ENCODE peak calls at places on chromosomes 11 and 22, in four cellular contexts. Y is fibroblast of lung, W is SK-N-SH, A is nephron progenitor cell. M is an unnamed sample.

GRCh38 chr11:75925785-75926164 is 110.8 kb downstream of the UVRAG start:
- DNase-seq in Y (no peak), W (no peak), A (no peak), M (no peak)

GRCh38 chr11:19244084-19244483 is 3.3 kb upstream of the E2F8 start:
- DNase-seq in Y (peak; percentile 34), W (no peak), A (no peak), M (no peak)

GRCh38 chr11:65855927-65856363 is 2.0 kb downstream of the CFL1 start:
- DNase-seq in Y (no peak), W (no peak), A (no peak), M (no peak)

GRCh38 chr22:46178755-46179505 is 28.6 kb downstream of the PPARA start:
- DNase-seq in Y (no peak), W (no peak), A (no peak), M (no peak)

GRCh38 chr22:22098457-22099193 is 116.0 kb upstream of the TOP3B start:
- DNase-seq in Y (no peak), W (no peak), A (no peak), M (no peak)

GRCh38 chr22:47407626-47408025 is 645.2 kb downstream of the TBC1D22A start:
- DNase-seq in Y (no peak), W (no peak), A (no peak), M (no peak)

GRCh38 chr11:1879941-1880720 is 11.6 kb downstream of the PRR33 start:
- DNase-seq in Y (peak; percentile 28), W (peak; percentile 25), A (no peak), M (no peak)

GRCh38 chr11:27563201-27563600 is 56.6 kb upstream of the LIN7C start:
- DNase-seq in Y (peak; percentile 1), W (no peak), A (no peak), M (no peak)

GRCh38 chr22:30354644-30355043 is 2.0 kb downstream of the SF3A1 start:
- DNase-seq in Y (no peak), W (no peak), A (no peak), M (no peak)

GRCh38 chr11:126318642-126319373 is 14.9 kb downstream of the DCPS start:
- DNase-seq in Y (peak; percentile 96), W (peak; percentile 46), A (no peak), M (no peak)

GRCh38 chr22:20218981-20219380 is 49.1 kb downstream of the RTN4R start:
- DNase-seq in Y (no peak), W (no peak), A (no peak), M (no peak)

GRCh38 chr22:23315341-23315917 is 135.1 kb downstream of the BCR start:
- DNase-seq in Y (peak; percentile 76), W (peak; percentile 79), A (peak; percentile 82), M (no peak)

GRCh38 chr11:103596323-103596722 is 440.1 kb upstream of the DDI1 start:
- DNase-seq in Y (no peak), W (no peak), A (no peak), M (no peak)

GRCh38 chr22:50261615-50262459 is at the start of gene MAPK12:
- DNase-seq in Y (no peak), W (peak; percentile 88), A (peak; percentile 81), M (no peak)

GRCh38 chr11:134882671-134883318 is 470.8 kb upstream of the B3GAT1 start:
- DNase-seq in Y (no peak), W (no peak), A (no peak), M (no peak)

GRCh38 chr11:32888805-32889204 is 3.8 kb upstream of the QSER1 start:
- DNase-seq in Y (peak; percentile 62), W (no peak), A (no peak), M (no peak)

GRCh38 chr22:17430298-17430900 is 61.1 kb downstream of the CECR2 start:
- DNase-seq in Y (peak; percentile 96), W (no peak), A (no peak), M (no peak)

GRCh38 chr11:70521475-70522260 is 123.3 kb downstream of the CTTN start:
- DNase-seq in Y (no peak), W (peak; percentile 52), A (no peak), M (no peak)

GRCh38 chr11:102345923-102346322 is 1.1 kb upstream of the BIRC2 start:
- DNase-seq in Y (peak; percentile 37), W (no peak), A (no peak), M (no peak)

GRCh38 chr11:115927823-115928329 is 423.7 kb upstream of the CADM1 start:
- DNase-seq in Y (no peak), W (no peak), A (no peak), M (no peak)

GRCh38 chr11:134352111-134352510 is 20.3 kb downstream of the GLB1L2 start:
- DNase-seq in Y (no peak), W (no peak), A (no peak), M (no peak)

GRCh38 chr11:122642971-122643370 is 12.6 kb upstream of the UBASH3B start:
- DNase-seq in Y (no peak), W (no peak), A (no peak), M (no peak)

GRCh38 chr11:94623120-94623735 is 56.1 kb downstream of the PIWIL4 start:
- DNase-seq in Y (peak; percentile 79), W (peak; percentile 77), A (peak; percentile 71), M (no peak)

GRCh38 chr11:59076876-59077571 is 9.1 kb upstream of the GLYATL1B start:
- DNase-seq in Y (no peak), W (no peak), A (no peak), M (no peak)

M was measured in esophagus squamous epithelium.